ENCODE peak calls at places on chromosomes 7 and 10, in ten cellular contexts. G is heart left ventricle, K is colonic mucosa, T is PC-3, Q is cardiac fibroblast, U is cardiac muscle cell, M is fibroblast of lung, A is AG04450, N is MM.1S, J is brain microvascular endothelial cell. D is an unnamed sample.

GRCh38 chr10:43263551-43264323 is 3.1 kb downstream of the RASGEF1A start:
- DNase-seq in G (no peak), K (no peak), T (no peak), Q (no peak), U (no peak), M (no peak), A (no peak), N (no peak), J (no peak), D (no peak)

GRCh38 chr10:44908071-44908709 is 2.9 kb upstream of the TMEM72 start:
- DNase-seq in G (no peak), K (no peak), T (peak), Q (peak), U (peak), M (peak), A (peak), N (no peak), J (peak), D (no peak)

GRCh38 chr10:72414642-72415041 is 59.9 kb upstream of the DNAJB12 start:
- DNase-seq in G (no peak), K (no peak), T (no peak), Q (no peak), U (no peak), M (no peak), A (no peak), N (no peak), J (no peak), D (no peak)

GRCh38 chr10:35635576-35635975 is 6.5 kb downstream of the FZD8 start:
- DNase-seq in G (no peak), K (peak), T (peak), Q (peak), U (peak), M (peak), A (peak), N (peak), J (peak), D (no peak)

GRCh38 chr10:70672165-70672992 is at the start of gene ADAMTS14:
- DNase-seq in G (peak), K (no peak), T (peak), Q (peak), U (peak), M (peak), A (no peak), N (peak), J (no peak), D (no peak)

GRCh38 chr10:79044846-79045245 is 23.9 kb upstream of the ZMIZ1 start:
- DNase-seq in G (no peak), K (no peak), T (no peak), Q (no peak), U (no peak), M (no peak), A (no peak), N (no peak), J (no peak), D (no peak)

GRCh38 chr10:78912361-78913218 is 156.2 kb upstream of the ZMIZ1 start:
- DNase-seq in G (no peak), K (no peak), T (no peak), Q (no peak), U (no peak), M (no peak), A (no peak), N (no peak), J (no peak), D (no peak)

GRCh38 chr7:30996261-30996660 is 32.5 kb downstream of the GHRHR start:
- DNase-seq in G (peak), K (no peak), T (no peak), Q (no peak), U (no peak), M (no peak), A (no peak), N (no peak), J (no peak), D (no peak)

GRCh38 chr10:76036410-76036940 is 605.1 kb downstream of the LRMDA start:
- DNase-seq in G (peak), K (peak), T (peak), Q (peak), U (peak), M (peak), A (peak), N (peak), J (peak), D (no peak)

GRCh38 chr10:11547111-11547625 is 64.3 kb downstream of the USP6NL start:
- DNase-seq in G (no peak), K (no peak), T (peak), Q (no peak), U (no peak), M (peak), A (no peak), N (no peak), J (peak), D (no peak)

GRCh38 chr7:127189074-127189473 is 63.7 kb downstream of the GRM8 start:
- DNase-seq in G (no peak), K (no peak), T (peak), Q (no peak), U (no peak), M (no peak), A (no peak), N (no peak), J (no peak), D (no peak)

GRCh38 chr10:86594535-86594934 is 59.8 kb upstream of the OPN4 start:
- DNase-seq in G (no peak), K (no peak), T (peak), Q (peak), U (no peak), M (peak), A (no peak), N (no peak), J (peak), D (no peak)

GRCh38 chr7:153090757-153091156 is 331.2 kb downstream of the ACTR3B start:
- DNase-seq in G (no peak), K (no peak), T (no peak), Q (no peak), U (no peak), M (no peak), A (no peak), N (peak), J (no peak), D (no peak)
- TF ChIP-seq CTCF in G (no peak), K (no peak), T (no peak), Q (no peak), U (no peak), M (no peak), A (no peak), N (peak), J (no peak), D (no peak)

GRCh38 chr10:111128331-111129167 is 51.7 kb downstream of the ADRA2A start:
- DNase-seq in G (no peak), K (no peak), T (peak), Q (peak), U (no peak), M (no peak), A (no peak), N (no peak), J (peak), D (peak)
- H3K4me3 ChIP-seq in G (no peak), K (no peak), T (no peak), Q (no peak), U (no peak), M (no peak), A (no peak), N (no peak), J (no peak), D (no peak)

GRCh38 chr7:156898938-156899337 is 6.0 kb upstream of the LMBR1 start:
- DNase-seq in G (no peak), K (no peak), T (no peak), Q (peak), U (no peak), M (no peak), A (no peak), N (no peak), J (no peak), D (no peak)
- TF ChIP-seq CTCF in G (no peak), K (no peak), T (no peak), Q (no peak), U (no peak), M (no peak), A (no peak), N (no peak), J (no peak), D (no peak)

DNA sequence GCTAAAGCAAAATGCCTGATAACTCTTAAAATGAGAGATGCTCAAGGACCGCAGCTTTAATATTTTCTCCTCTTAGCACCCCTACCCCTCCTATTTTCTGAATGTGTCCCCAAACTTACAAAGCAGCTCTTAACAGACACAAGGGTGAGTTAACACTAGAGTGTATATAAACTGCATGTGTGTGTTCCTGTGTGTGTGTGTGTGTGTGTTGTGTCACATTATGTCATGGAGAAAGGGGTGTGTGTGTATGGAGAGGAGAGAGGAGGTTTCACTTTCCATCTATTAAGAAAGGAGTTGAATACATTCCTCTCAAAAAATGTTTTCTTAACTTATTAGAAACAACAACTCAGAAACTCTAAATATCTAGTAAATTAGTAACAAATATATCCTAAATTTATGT is 1.2 kb downstream of the PTN start:
- DNase-seq in G (no peak), K (no peak), T (no peak), Q (peak), U (no peak), M (peak), A (no peak), N (no peak), J (no peak), D (no peak)
- H3K4me3 ChIP-seq in G (peak), K (no peak), T (no peak), Q (no peak), U (peak), M (peak), A (peak), N (no peak), J (no peak), D (no peak)

DNA sequence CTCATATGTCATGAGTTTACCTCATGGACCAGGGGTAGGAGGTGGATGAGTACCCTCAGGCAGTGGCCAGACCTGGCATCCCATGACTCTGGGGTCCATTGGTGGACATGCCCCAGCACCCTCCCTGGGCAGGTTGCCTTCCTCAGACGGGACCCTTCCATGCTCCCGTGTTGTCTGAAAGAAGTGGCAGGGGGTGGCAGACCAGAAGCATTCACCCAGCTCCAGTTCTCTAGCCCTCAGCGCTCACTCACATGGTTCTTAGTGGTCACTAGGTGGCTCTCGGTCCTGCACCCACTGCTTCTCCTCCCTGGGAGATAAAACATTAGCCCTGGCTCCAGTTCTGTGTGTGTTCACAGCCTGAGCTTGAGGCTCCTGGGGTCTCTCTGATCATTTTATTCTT is 6.0 kb downstream of the RBP3 start:
- DNase-seq in G (no peak), K (no peak), T (peak), Q (peak), U (peak), M (peak), A (no peak), N (no peak), J (peak), D (no peak)
- TF ChIP-seq CTCF in G (no peak), K (no peak), T (peak), Q (peak), U (peak), M (no peak), A (peak), N (no peak), J (peak), D (peak)

DNA sequence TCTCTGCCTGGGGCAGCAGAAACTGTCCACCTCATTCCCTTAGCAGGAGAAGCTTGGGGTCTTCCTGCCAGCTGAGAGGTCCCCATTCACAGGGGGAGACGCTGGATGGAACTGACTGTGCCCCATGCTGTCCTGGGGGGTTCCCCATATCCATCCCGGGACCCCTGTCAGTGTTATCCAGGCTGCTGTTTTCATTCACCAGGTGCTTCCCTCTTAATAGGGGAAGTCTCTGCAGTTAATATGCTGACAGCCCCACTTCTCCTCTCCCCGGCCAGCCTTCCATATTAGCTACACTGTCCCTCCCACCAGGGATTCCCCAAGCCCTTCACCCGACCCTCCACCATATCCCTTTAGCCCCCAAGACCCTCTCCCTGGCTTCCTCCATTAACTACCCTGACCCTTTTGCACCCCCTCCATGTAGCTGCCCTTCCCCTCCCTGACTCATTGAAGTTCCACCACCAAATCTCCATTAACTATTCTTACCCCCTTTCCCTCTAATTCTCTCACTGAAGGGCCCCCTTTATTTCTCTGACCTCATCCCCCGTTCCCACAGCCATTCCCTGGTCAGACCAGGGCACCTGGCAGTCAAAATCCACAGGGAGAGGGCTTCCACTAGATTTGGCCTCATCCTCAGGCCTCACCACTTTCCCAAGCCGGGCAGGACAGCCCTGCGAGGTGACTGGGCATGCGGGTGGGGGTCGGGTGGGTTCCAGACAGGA is 92.0 kb upstream of the PAX2 start:
- DNase-seq in G (no peak), K (no peak), T (no peak), Q (no peak), U (no peak), M (no peak), A (no peak), N (no peak), J (no peak), D (no peak)
- H3K4me3 ChIP-seq in G (no peak), K (no peak), T (no peak), Q (no peak), U (peak), M (no peak), A (no peak), N (no peak), J (no peak), D (no peak)

DNA sequence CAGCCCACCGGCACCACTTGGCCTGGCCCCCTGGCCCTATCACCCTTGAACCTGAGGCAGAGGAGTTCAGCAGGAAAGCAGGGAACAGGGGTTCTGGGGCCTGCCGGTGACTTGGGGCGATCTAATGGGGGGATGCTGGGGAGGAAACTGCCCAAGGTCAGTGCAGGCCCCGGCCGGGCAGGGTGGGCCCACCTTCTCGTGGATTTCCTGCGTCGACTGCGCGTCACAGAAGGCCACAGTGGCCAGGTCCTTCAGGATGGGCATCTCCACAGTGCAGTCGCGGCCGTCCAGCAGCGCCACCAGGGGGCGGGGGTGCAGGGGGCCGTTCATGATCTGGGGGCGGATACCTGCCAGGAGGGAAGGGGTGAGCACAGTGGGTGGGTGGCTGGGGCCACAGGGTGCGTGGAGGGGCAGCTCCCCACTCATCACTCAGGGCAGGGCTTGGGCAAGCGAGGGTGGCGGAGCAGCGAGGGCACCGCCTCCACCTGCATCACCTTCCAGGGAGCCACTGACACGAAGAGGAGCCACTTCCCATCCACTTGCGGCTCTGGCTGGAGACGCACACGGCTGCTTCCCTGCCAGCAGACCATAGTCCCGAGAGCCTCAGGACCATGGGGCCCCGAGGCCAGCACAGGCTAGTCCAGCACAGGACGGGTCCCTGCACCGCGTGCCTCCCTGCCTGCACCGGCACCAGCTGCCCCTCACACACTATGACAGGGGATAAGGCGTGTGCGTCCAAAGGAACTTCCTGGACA is 61.4 kb downstream of the ZRANB1 start:
- DNase-seq in G (no peak), K (no peak), T (no peak), Q (no peak), U (no peak), M (no peak), A (no peak), N (no peak), J (no peak), D (no peak)
- TF ChIP-seq CTCF in G (no peak), K (no peak), T (no peak), Q (peak), U (peak), M (no peak), A (no peak), N (peak), J (peak), D (no peak)

DNA sequence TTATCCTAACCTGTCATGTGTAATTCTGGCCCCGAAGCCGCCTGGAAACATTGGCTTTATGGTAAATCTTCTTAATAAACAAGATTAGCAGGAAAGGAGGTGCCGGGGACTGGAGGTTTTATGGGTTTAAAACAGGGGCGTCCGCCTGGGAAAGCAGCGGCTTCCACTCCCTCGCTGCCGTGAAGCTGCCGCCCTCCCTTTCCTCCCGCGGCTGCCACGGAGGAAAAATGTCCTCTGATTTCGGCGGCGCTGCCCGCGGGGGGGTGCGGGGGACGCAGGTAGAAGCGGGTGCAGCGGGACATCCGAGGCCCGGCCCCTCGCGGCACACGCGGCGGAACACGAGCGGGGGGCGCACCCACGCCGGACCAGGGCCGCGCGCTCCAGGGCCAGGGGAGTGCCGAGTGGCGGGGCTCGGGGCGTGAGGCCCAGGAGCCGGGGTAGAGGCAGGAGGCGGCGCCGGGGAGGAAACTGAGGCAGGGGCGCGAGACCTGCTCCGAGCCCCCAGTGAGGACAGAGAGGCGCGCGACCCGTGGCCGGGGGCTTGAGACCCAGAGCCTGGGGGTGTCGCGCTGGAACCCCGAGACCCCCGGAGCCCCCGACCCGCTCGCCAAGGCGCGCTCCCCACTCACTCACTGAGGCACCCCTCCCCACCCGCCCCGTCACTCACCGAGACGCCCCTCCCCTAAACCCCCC is 978 bp downstream of the PTPRN2 start:
- DNase-seq in G (no peak), K (no peak), T (no peak), Q (no peak), U (no peak), M (no peak), A (no peak), N (no peak), J (no peak), D (no peak)
- H3K4me3 ChIP-seq in G (no peak), K (peak), T (no peak), Q (no peak), U (no peak), M (no peak), A (no peak), N (no peak), J (no peak), D (no peak)

D was measured in retinal pigment epithelial cell.